ENCODE peak calls at places on chromosomes 5 and 9, in five cellular contexts. One of them, this sample, is unnamed.

GRCh38 chr9:113355197-113355596 is 5.9 kb downstream of the BSPRY start:
- DNase-seq in AG20443: no peak
- DNase-seq in activated CD4-positive, alpha-beta T cell treated with anti-CD3 and anti-CD28 coated beads, Interleukin-2, amount 50 U/mL, for 1 hour: no peak
- DNase-seq in T-cell: no peak
- DNase-seq in CD4-positive, alpha-beta memory T cell: no peak
- DNase-seq in this sample: no peak

GRCh38 chr5:141101059-141101458 is 786 bp downstream of the PCDHB3 start:
- DNase-seq in AG20443: no peak
- DNase-seq in activated CD4-positive, alpha-beta T cell treated with anti-CD3 and anti-CD28 coated beads, Interleukin-2, amount 50 U/mL, for 1 hour: no peak
- DNase-seq in T-cell: no peak
- DNase-seq in CD4-positive, alpha-beta memory T cell: no peak
- DNase-seq in this sample: no peak

GRCh38 chr9:34636791-34637355 is 714 bp downstream of the SIGMAR1 start:
- DNase-seq in AG20443: no peak
- DNase-seq in activated CD4-positive, alpha-beta T cell treated with anti-CD3 and anti-CD28 coated beads, Interleukin-2, amount 50 U/mL, for 1 hour: no peak
- DNase-seq in T-cell: no peak
- DNase-seq in CD4-positive, alpha-beta memory T cell: no peak
- DNase-seq in this sample: no peak

GRCh38 chr5:97797994-97798451 is 615.0 kb upstream of the RIOK2 start:
- DNase-seq in AG20443: no peak
- DNase-seq in activated CD4-positive, alpha-beta T cell treated with anti-CD3 and anti-CD28 coated beads, Interleukin-2, amount 50 U/mL, for 1 hour: no peak
- DNase-seq in T-cell: no peak
- DNase-seq in CD4-positive, alpha-beta memory T cell: no peak
- DNase-seq in this sample: no peak

GRCh38 chr9:22483528-22484060 is 37.0 kb downstream of the DMRTA1 start:
- DNase-seq in AG20443: no peak
- DNase-seq in activated CD4-positive, alpha-beta T cell treated with anti-CD3 and anti-CD28 coated beads, Interleukin-2, amount 50 U/mL, for 1 hour: no peak
- DNase-seq in T-cell: no peak
- DNase-seq in CD4-positive, alpha-beta memory T cell: no peak
- DNase-seq in this sample: no peak

GRCh38 chr9:137607141-137607857 is 1.8 kb downstream of the ARRDC1 start:
- DNase-seq in AG20443: no peak
- DNase-seq in activated CD4-positive, alpha-beta T cell treated with anti-CD3 and anti-CD28 coated beads, Interleukin-2, amount 50 U/mL, for 1 hour: no peak
- DNase-seq in T-cell: no peak
- DNase-seq in CD4-positive, alpha-beta memory T cell: no peak
- DNase-seq in this sample: no peak

GRCh38 chr9:111646417-111646816 is 15.0 kb upstream of the GNG10 start:
- DNase-seq in AG20443: no peak
- DNase-seq in activated CD4-positive, alpha-beta T cell treated with anti-CD3 and anti-CD28 coated beads, Interleukin-2, amount 50 U/mL, for 1 hour: no peak
- DNase-seq in T-cell: no peak
- DNase-seq in CD4-positive, alpha-beta memory T cell: no peak
- DNase-seq in this sample: no peak

GRCh38 chr9:16092627-16093091 is 539.8 kb downstream of the CCDC171 start:
- DNase-seq in AG20443: peak
- DNase-seq in activated CD4-positive, alpha-beta T cell treated with anti-CD3 and anti-CD28 coated beads, Interleukin-2, amount 50 U/mL, for 1 hour: no peak
- DNase-seq in T-cell: no peak
- DNase-seq in CD4-positive, alpha-beta memory T cell: no peak
- DNase-seq in this sample: no peak

GRCh38 chr5:67244345-67244793 is 47.8 kb upstream of the CD180 start:
- DNase-seq in AG20443: no peak
- DNase-seq in activated CD4-positive, alpha-beta T cell treated with anti-CD3 and anti-CD28 coated beads, Interleukin-2, amount 50 U/mL, for 1 hour: no peak
- DNase-seq in T-cell: no peak
- DNase-seq in CD4-positive, alpha-beta memory T cell: no peak
- DNase-seq in this sample: no peak

GRCh38 chr9:91412895-91413294 is 10.7 kb downstream of the NFIL3 start:
- DNase-seq in AG20443: no peak
- DNase-seq in activated CD4-positive, alpha-beta T cell treated with anti-CD3 and anti-CD28 coated beads, Interleukin-2, amount 50 U/mL, for 1 hour: no peak
- DNase-seq in T-cell: no peak
- DNase-seq in CD4-positive, alpha-beta memory T cell: no peak
- DNase-seq in this sample: no peak

GRCh38 chr9:96856363-96857286 is 2.3 kb upstream of the ZNF782 start:
- DNase-seq in AG20443: peak
- DNase-seq in activated CD4-positive, alpha-beta T cell treated with anti-CD3 and anti-CD28 coated beads, Interleukin-2, amount 50 U/mL, for 1 hour: peak
- DNase-seq in T-cell: peak
- DNase-seq in CD4-positive, alpha-beta memory T cell: peak
- DNase-seq in this sample: peak

GRCh38 chr5:10192309-10192708 is 57.4 kb downstream of the ATPSCKMT start:
- DNase-seq in AG20443: peak
- DNase-seq in activated CD4-positive, alpha-beta T cell treated with anti-CD3 and anti-CD28 coated beads, Interleukin-2, amount 50 U/mL, for 1 hour: no peak
- DNase-seq in T-cell: no peak
- DNase-seq in CD4-positive, alpha-beta memory T cell: no peak
- DNase-seq in this sample: no peak

GRCh38 chr9:106861585-106862114 is 1.3 kb upstream of the ZNF462 start:
- DNase-seq in AG20443: no peak
- DNase-seq in activated CD4-positive, alpha-beta T cell treated with anti-CD3 and anti-CD28 coated beads, Interleukin-2, amount 50 U/mL, for 1 hour: no peak
- DNase-seq in T-cell: no peak
- DNase-seq in CD4-positive, alpha-beta memory T cell: no peak
- DNase-seq in this sample: no peak

GRCh38 chr9:131630206-131630831 is 85.0 kb downstream of the PRRT1B start:
- DNase-seq in AG20443: no peak
- DNase-seq in activated CD4-positive, alpha-beta T cell treated with anti-CD3 and anti-CD28 coated beads, Interleukin-2, amount 50 U/mL, for 1 hour: no peak
- DNase-seq in T-cell: no peak
- DNase-seq in CD4-positive, alpha-beta memory T cell: no peak
- DNase-seq in this sample: peak

GRCh38 chr9:112061152-112061740 is 113.9 kb downstream of the SUSD1 start:
- DNase-seq in AG20443: peak
- DNase-seq in activated CD4-positive, alpha-beta T cell treated with anti-CD3 and anti-CD28 coated beads, Interleukin-2, amount 50 U/mL, for 1 hour: no peak
- DNase-seq in T-cell: peak
- DNase-seq in CD4-positive, alpha-beta memory T cell: peak
- DNase-seq in this sample: peak

GRCh38 chr9:93003552-93004407 is 54.7 kb upstream of the SUSD3 start:
- DNase-seq in AG20443: peak
- DNase-seq in activated CD4-positive, alpha-beta T cell treated with anti-CD3 and anti-CD28 coated beads, Interleukin-2, amount 50 U/mL, for 1 hour: peak
- DNase-seq in T-cell: peak
- DNase-seq in CD4-positive, alpha-beta memory T cell: peak
- DNase-seq in this sample: peak

GRCh38 chr9:106111039-106111740 is 416.8 kb downstream of the TMEM38B start:
- DNase-seq in AG20443: no peak
- DNase-seq in activated CD4-positive, alpha-beta T cell treated with anti-CD3 and anti-CD28 coated beads, Interleukin-2, amount 50 U/mL, for 1 hour: no peak
- DNase-seq in T-cell: no peak
- DNase-seq in CD4-positive, alpha-beta memory T cell: no peak
- DNase-seq in this sample: no peak